ENCODE peak calls at places on chromosomes 2 and 18, in six cellular contexts. M, I, K, C, L and H are unnamed samples.
A peak's percentile ranks its signal among the peaks of the same experiment; 100 is the strongest.

GRCh38 chr2:43465234-43465633 is 130.6 kb downstream of the THADA start:
- DNase-seq in I (no peak), K (no peak), L (no peak), M (no peak), C (no peak), H (no peak)

GRCh38 chr2:197858607-197859140 is 54.3 kb downstream of the PLCL1 start:
- DNase-seq in K (no peak), L (no peak), I (no peak), M (no peak), C (no peak), H (no peak)

GRCh38 chr2:132522901-132523300 is 106.3 kb downstream of the GPR39 start:
- DNase-seq in L (no peak), I (no peak), K (no peak), C (no peak), M (no peak), H (peak; percentile 41)

GRCh38 chr2:108987111-108987510 is 1.9 kb downstream of the EDAR start:
- DNase-seq in M (no peak), I (no peak), K (no peak), L (no peak), C (no peak), H (no peak)

GRCh38 chr2:1874101-1874865 is 130.0 kb upstream of the PXDN start:
- DNase-seq in K (no peak), I (no peak), C (no peak), L (peak; percentile 63), M (no peak), H (no peak)

GRCh38 chr2:79855264-79856006 is 342.6 kb downstream of the CTNNA2 start:
- DNase-seq in C (no peak), K (no peak), I (no peak), M (no peak), L (peak; percentile 58), H (peak; percentile 58)

GRCh38 chr2:193294371-193294770 is 1099.6 kb upstream of the TMEFF2 start:
- DNase-seq in M (no peak), C (no peak), L (no peak), I (no peak), K (no peak), H (no peak)

GRCh38 chr2:148978026-148978685 is 60.3 kb upstream of the LYPD6B start:
- DNase-seq in K (no peak), C (no peak), M (no peak), L (peak; percentile 60), I (no peak), H (peak; percentile 35)

GRCh38 chr2:53087282-53087882 is 680.2 kb upstream of the CHAC2 start:
- DNase-seq in C (no peak), I (no peak), L (no peak), K (no peak), M (peak; percentile 38), H (no peak)

GRCh38 chr2:162926501-162926900 is 87.9 kb upstream of the KCNH7 start:
- DNase-seq in L (no peak), K (no peak), I (no peak), M (no peak), C (no peak), H (peak; percentile 42)

GRCh38 chr2:20052229-20052871 is 922 bp upstream of the LAPTM4A start:
- DNase-seq in K (no peak), I (no peak), M (peak; percentile 35), C (no peak), L (peak; percentile 58), H (peak; percentile 28)

GRCh38 chr18:75691483-75691882 is 264.0 kb upstream of the SMIM21 start:
- DNase-seq in M (no peak), C (no peak), K (no peak), L (no peak), I (no peak), H (peak; percentile 45)